ENCODE peak calls at places on chromosome 19, in six cellular contexts. X, Y, G, R, K and V are unnamed samples.
A peak's percentile ranks its signal among the peaks of the same experiment; 100 is the strongest.

GRCh38 chr19:6800991-6801396 is 28.5 kb downstream of the VAV1 start:
- DNase-seq in G (no peak), R (no peak), K (peak; percentile 16), Y (no peak), X (peak; percentile 39), V (no peak)

GRCh38 chr19:49125025-49125731 is 5.8 kb downstream of the PPFIA3 start:
- DNase-seq in R (no peak), K (no peak), G (no peak), Y (no peak), X (peak; percentile 32), V (no peak)

GRCh38 chr19:35351441-35352176 is 3.9 kb downstream of the FFAR1 start:
- DNase-seq in Y (no peak), K (no peak), X (no peak), R (no peak), G (no peak), V (no peak)

GRCh38 chr19:34220472-34221063 is 33.8 kb upstream of the GARRE1 start:
- DNase-seq in R (no peak), K (peak; percentile 73), G (peak; percentile 11), Y (peak; percentile 33), X (peak; percentile 58), V (no peak)

GRCh38 chr19:51002542-51003311 is 1.3 kb upstream of the KLK8 start:
- DNase-seq in X (peak; percentile 13), Y (no peak), R (no peak), K (peak; percentile 12), G (no peak), V (no peak)

GRCh38 chr19:32682317-32682716 is 6.7 kb downstream of the RGS9BP start:
- DNase-seq in R (no peak), G (no peak), X (no peak), K (no peak), Y (no peak), V (no peak)

GRCh38 chr19:14432817-14433453 is at the start of gene PKN1:
- DNase-seq in R (peak; percentile 45), K (peak; percentile 51), X (peak; percentile 36), Y (peak; percentile 39), G (peak; percentile 55), V (peak; percentile 34)

GRCh38 chr19:36488816-36489138 is 584 bp downstream of the ZNF566 start:
- DNase-seq in G (no peak), R (no peak), X (peak; percentile 35), K (no peak), Y (peak; percentile 28), V (peak; percentile 50)

GRCh38 chr19:47155141-47155540 is 24.5 kb downstream of the SAE1 start:
- DNase-seq in Y (no peak), K (no peak), R (no peak), X (no peak), G (no peak), V (no peak)

GRCh38 chr19:41175825-41176734 is 16.9 kb upstream of the CYP2S1 start:
- DNase-seq in R (peak; percentile 18), X (peak; percentile 93), K (peak; percentile 83), Y (no peak), G (peak; percentile 5), V (no peak)

GRCh38 chr19:43690444-43690843 is 20.5 kb upstream of the PLAUR start:
- DNase-seq in X (no peak), Y (no peak), G (no peak), R (no peak), K (no peak), V (no peak)

GRCh38 chr19:47195462-47195861 is 35.5 kb downstream of the BBC3 start:
- DNase-seq in G (no peak), X (no peak), R (no peak), Y (no peak), K (no peak), V (no peak)

GRCh38 chr19:33403973-33404304 is 30.4 kb downstream of the CEBPG start:
- DNase-seq in K (no peak), X (no peak), G (no peak), Y (no peak), R (no peak), V (no peak)

GRCh38 chr19:16593181-16593580 is 21.0 kb upstream of the SLC35E1 start:
- DNase-seq in K (no peak), R (no peak), G (no peak), X (no peak), Y (no peak), V (no peak)

GRCh38 chr19:44794610-44795009 is 14.3 kb upstream of the BCAM start:
- DNase-seq in Y (no peak), X (no peak), G (no peak), R (no peak), K (no peak), V (no peak)

GRCh38 chr19:13637664-13638063 is 126.7 kb upstream of the MRI1 start:
- DNase-seq in G (no peak), R (no peak), X (peak; percentile 78), K (no peak), Y (no peak), V (no peak)

GRCh38 chr19:39998511-39998910 is 1.7 kb downstream of the ZNF546 start:
- DNase-seq in K (no peak), G (no peak), Y (no peak), R (no peak), X (no peak), V (no peak)

GRCh38 chr19:378706-379105 is 30.2 kb downstream of the C2CD4C start:
- DNase-seq in Y (no peak), R (no peak), K (no peak), X (no peak), G (no peak), V (no peak)

GRCh38 chr19:41123716-41124244 is 9.5 kb downstream of the CYP2F1 start:
- DNase-seq in K (no peak), G (no peak), R (no peak), X (no peak), Y (no peak), V (no peak)

GRCh38 chr19:20558011-20558410 is 7.6 kb downstream of the ZNF737 start:
- DNase-seq in R (peak; percentile 2), Y (no peak), X (no peak), G (no peak), K (no peak), V (peak; percentile 22)

GRCh38 chr19:14496029-14496848 is at the start of gene GIPC1:
- DNase-seq in R (peak; percentile 99), G (peak; percentile 76), X (peak; percentile 99), Y (peak; percentile 77), K (peak; percentile 86), V (peak; percentile 96)

GRCh38 chr19:18230941-18231734 is 4.9 kb upstream of the PDE4C start:
- DNase-seq in R (no peak), Y (no peak), X (no peak), G (no peak), K (no peak), V (peak; percentile 34)

GRCh38 chr19:13861392-13861713 is 15.6 kb upstream of the NANOS3 start:
- DNase-seq in Y (no peak), K (no peak), X (peak; percentile 56), R (no peak), G (no peak), V (no peak)

GRCh38 chr19:48858984-48859710 is 9.3 kb downstream of the PLEKHA4 start:
- DNase-seq in G (peak; percentile 74), K (peak; percentile 84), Y (peak; percentile 60), R (no peak), X (no peak), V (no peak)

GRCh38 chr19:7440188-7440975 is 48.5 kb downstream of the PEX11G start:
- DNase-seq in G (no peak), R (no peak), K (no peak), X (no peak), Y (no peak), V (no peak)

GRCh38 chr19:47489072-47489914 is 5.3 kb upstream of the KPTN start:
- DNase-seq in R (no peak), G (no peak), X (no peak), Y (no peak), K (no peak), V (no peak)

GRCh38 chr19:13827656-13828055 is 32.4 kb downstream of the ZSWIM4 start:
- DNase-seq in X (no peak), Y (no peak), G (no peak), K (no peak), R (no peak), V (no peak)

GRCh38 chr19:36142046-36142445 is 2.2 kb downstream of the CAPNS1 start:
- DNase-seq in X (no peak), R (no peak), G (no peak), K (no peak), Y (no peak), V (no peak)

GRCh38 chr19:7926727-7927604 is 1.0 kb upstream of the CTXN1 start:
- DNase-seq in K (no peak), X (no peak), R (no peak), Y (no peak), G (no peak), V (no peak)

GRCh38 chr19:51531349-51532315 is at the start of gene SIGLEC6:
- DNase-seq in Y (no peak), K (peak; percentile 4), G (no peak), R (peak; percentile 13), X (no peak), V (no peak)

GRCh38 chr19:43684326-43684725 is 14.4 kb upstream of the PLAUR start:
- DNase-seq in R (no peak), G (no peak), Y (no peak), X (no peak), K (no peak), V (no peak)

GRCh38 chr19:12872941-12873890 is 8.0 kb downstream of the DNASE2 start:
- DNase-seq in R (no peak), X (peak; percentile 74), K (peak; percentile 64), Y (peak; percentile 39), G (no peak), V (peak; percentile 7)

GRCh38 chr19:4794971-4795370 is 3.4 kb downstream of the FEM1A start:
- DNase-seq in R (no peak), K (no peak), X (no peak), Y (no peak), G (no peak), V (no peak)

GRCh38 chr19:38707512-38708114 is 36.7 kb downstream of the CAPN12 start:
- DNase-seq in R (no peak), G (no peak), K (no peak), X (peak; percentile 72), Y (no peak), V (no peak)

GRCh38 chr19:37972803-37973202 is 65.8 kb downstream of the SIPA1L3 start:
- DNase-seq in Y (no peak), X (no peak), K (no peak), R (no peak), G (no peak), V (no peak)

GRCh38 chr19:952680-953500 is 27.1 kb downstream of the ARID3A start:
- DNase-seq in K (no peak), R (no peak), G (no peak), X (no peak), Y (no peak), V (no peak)